ENCODE peak calls at places on chromosome 13, in five cellular contexts. One of them, this sample, is unnamed.

GRCh38 chr13:113930711-113931637 is 42.9 kb downstream of the C13orf46 start:
- DNase-seq in foreskin keratinocyte: no peak
- DNase-seq in stimulated activated naive CD8-positive, alpha-beta T cell treated with anti-CD3 and anti-CD28 coated beads, Interleukin-15, Interleukin-2, amounts not matched to agents 100 U/mL and 50 U/mL, for 24 hours: peak
- DNase-seq in activated CD8-positive, alpha-beta memory T cell treated with anti-CD3 and anti-CD28 coated beads, Interleukin-2, amount 50 U/mL, for 4 hours: peak
- DNase-seq in progenitor cell of endocrine pancreas: no peak
- DNase-seq in this sample: no peak

GRCh38 chr13:75226755-75227435 is 255.1 kb downstream of the TBC1D4 start:
- DNase-seq in activated CD8-positive, alpha-beta memory T cell treated with anti-CD3 and anti-CD28 coated beads, Interleukin-2, amount 50 U/mL, for 4 hours: no peak
- DNase-seq in progenitor cell of endocrine pancreas: no peak
- DNase-seq in stimulated activated naive CD8-positive, alpha-beta T cell treated with anti-CD3 and anti-CD28 coated beads, Interleukin-15, Interleukin-2, amounts not matched to agents 100 U/mL and 50 U/mL, for 24 hours: no peak
- DNase-seq in foreskin keratinocyte: peak
- DNase-seq in this sample: no peak

GRCh38 chr13:98509271-98510155 is 67.4 kb downstream of the STK24 start:
- DNase-seq in foreskin keratinocyte: peak
- DNase-seq in stimulated activated naive CD8-positive, alpha-beta T cell treated with anti-CD3 and anti-CD28 coated beads, Interleukin-15, Interleukin-2, amounts not matched to agents 100 U/mL and 50 U/mL, for 24 hours: peak
- DNase-seq in progenitor cell of endocrine pancreas: no peak
- DNase-seq in activated CD8-positive, alpha-beta memory T cell treated with anti-CD3 and anti-CD28 coated beads, Interleukin-2, amount 50 U/mL, for 4 hours: no peak
- DNase-seq in this sample: peak

GRCh38 chr13:113928701-113929627 is 44.9 kb downstream of the C13orf46 start:
- DNase-seq in progenitor cell of endocrine pancreas: no peak
- DNase-seq in foreskin keratinocyte: no peak
- DNase-seq in activated CD8-positive, alpha-beta memory T cell treated with anti-CD3 and anti-CD28 coated beads, Interleukin-2, amount 50 U/mL, for 4 hours: peak
- DNase-seq in stimulated activated naive CD8-positive, alpha-beta T cell treated with anti-CD3 and anti-CD28 coated beads, Interleukin-15, Interleukin-2, amounts not matched to agents 100 U/mL and 50 U/mL, for 24 hours: no peak
- DNase-seq in this sample: no peak

GRCh38 chr13:27406178-27406939 is 18.1 kb upstream of the GTF3A start:
- DNase-seq in activated CD8-positive, alpha-beta memory T cell treated with anti-CD3 and anti-CD28 coated beads, Interleukin-2, amount 50 U/mL, for 4 hours: peak
- DNase-seq in foreskin keratinocyte: no peak
- DNase-seq in stimulated activated naive CD8-positive, alpha-beta T cell treated with anti-CD3 and anti-CD28 coated beads, Interleukin-15, Interleukin-2, amounts not matched to agents 100 U/mL and 50 U/mL, for 24 hours: no peak
- DNase-seq in progenitor cell of endocrine pancreas: no peak
- DNase-seq in this sample: peak

GRCh38 chr13:110106726-110107125 is 200.2 kb downstream of the COL4A1 start:
- DNase-seq in activated CD8-positive, alpha-beta memory T cell treated with anti-CD3 and anti-CD28 coated beads, Interleukin-2, amount 50 U/mL, for 4 hours: no peak
- DNase-seq in stimulated activated naive CD8-positive, alpha-beta T cell treated with anti-CD3 and anti-CD28 coated beads, Interleukin-15, Interleukin-2, amounts not matched to agents 100 U/mL and 50 U/mL, for 24 hours: no peak
- DNase-seq in progenitor cell of endocrine pancreas: no peak
- DNase-seq in foreskin keratinocyte: no peak
- DNase-seq in this sample: no peak

GRCh38 chr13:41177616-41178015 is 16.8 kb downstream of the KBTBD7 start:
- DNase-seq in progenitor cell of endocrine pancreas: no peak
- DNase-seq in foreskin keratinocyte: no peak
- DNase-seq in stimulated activated naive CD8-positive, alpha-beta T cell treated with anti-CD3 and anti-CD28 coated beads, Interleukin-15, Interleukin-2, amounts not matched to agents 100 U/mL and 50 U/mL, for 24 hours: no peak
- DNase-seq in activated CD8-positive, alpha-beta memory T cell treated with anti-CD3 and anti-CD28 coated beads, Interleukin-2, amount 50 U/mL, for 4 hours: no peak
- DNase-seq in this sample: no peak

GRCh38 chr13:61187471-61187870 is 228.2 kb downstream of the PCDH20 start:
- DNase-seq in progenitor cell of endocrine pancreas: no peak
- DNase-seq in activated CD8-positive, alpha-beta memory T cell treated with anti-CD3 and anti-CD28 coated beads, Interleukin-2, amount 50 U/mL, for 4 hours: no peak
- DNase-seq in stimulated activated naive CD8-positive, alpha-beta T cell treated with anti-CD3 and anti-CD28 coated beads, Interleukin-15, Interleukin-2, amounts not matched to agents 100 U/mL and 50 U/mL, for 24 hours: no peak
- DNase-seq in foreskin keratinocyte: no peak
- DNase-seq in this sample: no peak